ENCODE peak calls at places on chromosomes 16 and 17, in nine cellular contexts. Y is ACHN; K is mesendoderm; S is Caki2; E is CMK; T is stimulated activated CD8-positive, alpha-beta memory T cell treated with anti-CD3 and anti-CD28 coated beads, Interleukin-7, amount 100 ng/mL, for 1 hour; R is transverse colon; Z is iPS-NIHi11; C is dermis blood vessel endothelial cell. P is an unnamed sample.

GRCh38 chr17:37840576-37840975 is 83.6 kb upstream of the TBC1D3K start:
- DNase-seq in S (no peak), Y (no peak), C (no peak), E (no peak), R (no peak), K (no peak), T (no peak), Z (no peak), P (no peak)

GRCh38 chr16:551210-551609 is 9.0 kb upstream of the PRR35 start:
- DNase-seq in T (no peak), R (no peak), S (no peak), Y (no peak), K (no peak), C (no peak), Z (no peak), E (no peak), P (no peak)

GRCh38 chr17:72860778-72861177 is 231.7 kb downstream of the SLC39A11 start:
- DNase-seq in K (no peak), Y (no peak), C (no peak), Z (no peak), R (no peak), S (no peak), E (no peak), T (no peak), P (no peak)

GRCh38 chr17:58303981-58304734 is 23.4 kb upstream of the MPO start:
- DNase-seq in K (peak; percentile 79), E (no peak), C (peak; percentile 61), S (peak; percentile 22), R (peak; percentile 51), T (no peak), Y (peak; percentile 59), Z (peak; percentile 94), P (peak; percentile 44)

GRCh38 chr16:87832759-87833502 is 36.4 kb downstream of the SLC7A5 start:
- DNase-seq in Y (no peak), E (no peak), T (no peak), R (no peak), Z (no peak), C (no peak), K (no peak), S (no peak), P (no peak)

GRCh38 chr16:10181196-10182162 is 749 bp downstream of the GRIN2A start:
- DNase-seq in E (no peak), S (peak; percentile 66), R (peak; percentile 60), T (no peak), K (peak; percentile 89), C (peak; percentile 68), Y (peak; percentile 51), Z (peak; percentile 92), P (peak; percentile 75)

GRCh38 chr17:27357236-27357635 is 63.3 kb downstream of the WSB1 start:
- DNase-seq in T (no peak), S (no peak), R (no peak), C (no peak), Y (no peak), K (no peak), Z (no peak), E (no peak), P (no peak)

GRCh38 chr17:51618485-51618884 is 358.1 kb downstream of the UTP18 start:
- DNase-seq in E (no peak), S (no peak), Z (no peak), Y (no peak), K (no peak), C (no peak), T (no peak), R (no peak), P (no peak)

GRCh38 chr17:9472541-9472940 is 103.1 kb downstream of the STX8 start:
- DNase-seq in R (peak; percentile 10), T (no peak), K (no peak), E (no peak), Z (no peak), Y (no peak), S (no peak), C (peak; percentile 72), P (no peak)

GRCh38 chr16:85586360-85587145 is 26.6 kb upstream of the GSE1 start:
- DNase-seq in C (no peak), T (no peak), E (no peak), R (peak; percentile 46), Y (no peak), S (no peak), Z (no peak), K (no peak), P (peak; percentile 38)

GRCh38 chr16:19179890-19180490 is 11.9 kb downstream of the SYT17 start:
- DNase-seq in Z (peak; percentile 83), T (no peak), Y (peak; percentile 69), K (peak; percentile 61), C (peak; percentile 80), S (no peak), E (peak; percentile 36), R (peak; percentile 78), P (no peak)

GRCh38 chr16:4111748-4112696 is 4.2 kb downstream of the ADCY9 start:
- DNase-seq in Y (no peak), T (no peak), C (peak; percentile 43), S (no peak), E (no peak), R (peak; percentile 24), Z (no peak), K (no peak), P (no peak)

GRCh38 chr17:50487213-50488096 is 8.8 kb downstream of the RSAD1 start:
- DNase-seq in E (no peak), T (no peak), S (no peak), Z (no peak), C (peak; percentile 12), R (no peak), Y (peak; percentile 51), K (no peak), P (no peak)

GRCh38 chr17:9700136-9700535 is 54.8 kb downstream of the USP43 start:
- DNase-seq in Z (no peak), R (no peak), T (no peak), E (no peak), C (no peak), Y (no peak), S (no peak), K (no peak), P (no peak)

GRCh38 chr17:2055494-2056220 is 754 bp downstream of the HIC1 start:
- DNase-seq in S (no peak), K (no peak), C (peak; percentile 55), Y (no peak), E (no peak), T (no peak), R (peak; percentile 39), Z (no peak), P (no peak)

GRCh38 chr16:20327444-20328041 is at the start of gene GP2:
- DNase-seq in R (no peak), Z (peak; percentile 26), S (no peak), T (no peak), Y (no peak), E (no peak), C (no peak), K (peak; percentile 42), P (no peak)

GRCh38 chr16:50280932-50281331 is 14.6 kb downstream of the ADCY7 start:
- DNase-seq in S (no peak), R (no peak), E (no peak), C (no peak), Y (no peak), K (no peak), Z (no peak), T (no peak), P (no peak)

GRCh38 chr17:81307636-81308035 is 12.5 kb upstream of the SLC38A10 start:
- DNase-seq in T (no peak), R (no peak), Y (no peak), E (no peak), K (no peak), Z (no peak), S (no peak), C (no peak), P (no peak)

GRCh38 chr16:84356591-84357116 is 11.7 kb upstream of the ATP2C2 start:
- DNase-seq in T (no peak), E (no peak), S (no peak), R (peak; percentile 42), Z (no peak), Y (no peak), K (no peak), C (no peak), P (peak; percentile 98)

GRCh38 chr16:81319221-81319912 is 4.6 kb downstream of the GAN start:
- DNase-seq in Y (peak; percentile 92), C (peak; percentile 12), S (peak; percentile 47), T (no peak), Z (no peak), R (no peak), E (no peak), K (peak; percentile 65), P (no peak)

GRCh38 chr16:83771306-83771942 is 36.4 kb upstream of the HSBP1 start:
- DNase-seq in T (no peak), S (no peak), K (no peak), R (no peak), Z (no peak), C (peak; percentile 86), Y (no peak), E (no peak), P (peak; percentile 77)

GRCh38 chr17:18889658-18890057 is 31.7 kb downstream of the PRPSAP2 start:
- DNase-seq in R (no peak), T (no peak), K (no peak), E (no peak), S (no peak), Z (no peak), Y (no peak), C (peak; percentile 4), P (no peak)

GRCh38 chr17:38578641-38579480 is 26.9 kb downstream of the SRCIN1 start:
- DNase-seq in Z (no peak), T (no peak), K (no peak), R (no peak), S (no peak), C (no peak), Y (no peak), E (no peak), P (no peak)

GRCh38 chr17:40472733-40473452 is 28.5 kb downstream of the TNS4 start:
- DNase-seq in S (no peak), E (no peak), Z (no peak), T (no peak), C (no peak), R (no peak), K (no peak), Y (no peak), P (no peak)

GRCh38 chr17:66951605-66951953 is 12.9 kb upstream of the CACNG4 start:
- DNase-seq in C (no peak), Z (no peak), E (no peak), K (peak; percentile 93), S (no peak), R (no peak), Y (no peak), T (no peak), P (no peak)

GRCh38 chr17:77735051-77735340 is 223.5 kb upstream of the TNRC6C start:
- DNase-seq in R (no peak), T (no peak), E (no peak), Z (no peak), S (no peak), Y (no peak), K (no peak), C (no peak), P (no peak)

GRCh38 chr17:81222620-81222905 is 202 bp downstream of the CEP131 start:
- DNase-seq in R (no peak), E (no peak), T (no peak), K (no peak), C (no peak), Y (no peak), S (no peak), Z (no peak), P (no peak)

GRCh38 chr16:54921229-54921824 is 9.3 kb upstream of the IRX5 start:
- DNase-seq in S (peak; percentile 22), E (no peak), C (no peak), K (no peak), R (no peak), Y (no peak), T (no peak), Z (no peak), P (no peak)

GRCh38 chr16:85616608-85617311 is 3.6 kb downstream of the GSE1 start:
- DNase-seq in S (no peak), R (peak; percentile 63), C (no peak), Z (no peak), T (no peak), K (no peak), Y (no peak), E (no peak), P (peak; percentile 31)

GRCh38 chr17:62808576-62808970 is 459 bp upstream of the MARCHF10 start:
- DNase-seq in E (no peak), C (no peak), S (no peak), K (no peak), T (no peak), Z (no peak), R (no peak), Y (no peak), P (no peak)

GRCh38 chr16:35308674-35309073 is 1849.3 kb downstream of the TP53TG3F start:
- DNase-seq in Y (no peak), C (no peak), K (no peak), R (no peak), E (no peak), S (no peak), Z (no peak), T (no peak), P (no peak)